ENCODE peak calls at places on chromosomes 6 and 20, in ten cellular contexts. B, X, M, N, Q, K, D, R, Y and H are unnamed samples.
A peak's percentile ranks its signal among the peaks of the same experiment; 100 is the strongest.

GRCh38 chr6:1325471-1326309 is 13.8 kb downstream of the FOXQ1 start:
- DNase-seq in B (no peak), X (no peak), M (peak; percentile 96), N (no peak), Q (no peak), K (peak; percentile 96), D (peak; percentile 99), R (peak; percentile 96), Y (no peak), H (peak; percentile 93)

GRCh38 chr6:149867876-149868640 is 3.9 kb upstream of the LRP11 start:
- DNase-seq in B (no peak), X (no peak), M (peak; percentile 81), N (no peak), Q (no peak), K (no peak), D (peak; percentile 67), R (peak; percentile 77), Y (no peak), H (peak; percentile 28)

GRCh38 chr6:51814418-51814817 is 273.0 kb downstream of the PKHD1 start:
- DNase-seq in B (no peak), X (no peak), M (peak; percentile 1), N (no peak), Q (no peak), K (no peak), D (no peak), R (peak; percentile 2), Y (no peak), H (no peak)

GRCh38 chr6:54690596-54690995 is 156.0 kb upstream of the FAM83B start:
- DNase-seq in B (no peak), X (no peak), M (no peak), N (no peak), Q (no peak), K (no peak), D (no peak), R (no peak), Y (no peak), H (no peak)

GRCh38 chr20:46253391-46253790 is 54.9 kb downstream of the CDH22 start:
- DNase-seq in B (no peak), X (no peak), M (peak; percentile 46), N (no peak), Q (peak; percentile 47), K (no peak), D (peak; percentile 58), R (no peak), Y (no peak), H (no peak)

GRCh38 chr6:11283629-11284028 is 51.2 kb upstream of the NEDD9 start:
- DNase-seq in B (no peak), X (no peak), M (no peak), N (no peak), Q (no peak), K (no peak), D (no peak), R (no peak), Y (no peak), H (no peak)

GRCh38 chr20:20731945-20732296 is 19.5 kb upstream of the RALGAPA2 start:
- DNase-seq in B (no peak), X (no peak), M (peak; percentile 80), N (no peak), Q (no peak), K (peak; percentile 49), D (no peak), R (peak; percentile 70), Y (peak; percentile 95), H (no peak)

GRCh38 chr6:48825501-48826317 is 637.3 kb downstream of the MMUT start:
- DNase-seq in B (no peak), X (no peak), M (peak; percentile 44), N (no peak), Q (no peak), K (peak; percentile 24), D (peak; percentile 78), R (no peak), Y (peak; percentile 23), H (peak; percentile 49)

GRCh38 chr6:117448732-117449131 is 23.0 kb upstream of the ROS1 start:
- DNase-seq in B (no peak), X (no peak), M (peak; percentile 94), N (no peak), Q (no peak), K (peak; percentile 97), D (peak; percentile 91), R (peak; percentile 91), Y (no peak), H (peak; percentile 94)

GRCh38 chr20:5402903-5403531 is 86.3 kb upstream of the PROKR2 start:
- DNase-seq in B (no peak), X (no peak), M (peak; percentile 44), N (no peak), Q (peak; percentile 27), K (no peak), D (peak; percentile 64), R (peak; percentile 11), Y (peak; percentile 30), H (peak; percentile 11)

GRCh38 chr6:149900620-149901443 is 2.9 kb upstream of the RAET1E start:
- DNase-seq in B (no peak), X (no peak), M (peak; percentile 96), N (no peak), Q (no peak), K (no peak), D (no peak), R (peak; percentile 85), Y (no peak), H (no peak)

GRCh38 chr6:142356271-142356938 is 54.6 kb downstream of the ADGRG6 start:
- DNase-seq in B (no peak), X (no peak), M (no peak), N (no peak), Q (no peak), K (peak; percentile 39), D (no peak), R (peak; percentile 15), Y (no peak), H (peak; percentile 50)

GRCh38 chr6:78909391-78909790 is 42.0 kb downstream of the IRAK1BP1 start:
- DNase-seq in B (no peak), X (no peak), M (peak; percentile 78), N (no peak), Q (no peak), K (peak; percentile 20), D (no peak), R (no peak), Y (no peak), H (peak; percentile 53)

GRCh38 chr6:24797596-24798216 is 1.0 kb downstream of the ARMH2 start:
- DNase-seq in B (no peak), X (no peak), M (no peak), N (no peak), Q (no peak), K (peak; percentile 13), D (no peak), R (no peak), Y (no peak), H (no peak)

GRCh38 chr20:4020256-4020655 is 4.9 kb upstream of the RNF24 start:
- DNase-seq in B (no peak), X (no peak), M (no peak), N (no peak), Q (no peak), K (no peak), D (no peak), R (no peak), Y (no peak), H (no peak)

GRCh38 chr20:34709836-34710567 is 5.9 kb downstream of the TP53INP2 start:
- DNase-seq in B (peak; percentile 66), X (peak; percentile 84), M (peak; percentile 67), N (peak; percentile 65), Q (peak; percentile 47), K (peak; percentile 66), D (peak; percentile 72), R (no peak), Y (peak; percentile 86), H (peak; percentile 51)

GRCh38 chr6:165439928-165440554 is 130.6 kb upstream of the C6orf118 start:
- DNase-seq in B (no peak), X (no peak), M (peak; percentile 76), N (peak; percentile 2), Q (peak; percentile 10), K (peak; percentile 38), D (peak; percentile 76), R (peak; percentile 8), Y (peak; percentile 75), H (peak; percentile 73)

GRCh38 chr20:62400541-62400940 is 6.5 kb downstream of the CABLES2 start:
- DNase-seq in B (no peak), X (no peak), M (no peak), N (no peak), Q (no peak), K (no peak), D (no peak), R (no peak), Y (no peak), H (no peak)

GRCh38 chr20:19937651-19938420 is 79.3 kb upstream of the NAA20 start:
- DNase-seq in B (no peak), X (no peak), M (no peak), N (no peak), Q (no peak), K (no peak), D (no peak), R (no peak), Y (no peak), H (no peak)

GRCh38 chr6:42909835-42910234 is 6.0 kb upstream of the PTCRA start:
- DNase-seq in B (no peak), X (no peak), M (no peak), N (no peak), Q (no peak), K (no peak), D (no peak), R (no peak), Y (no peak), H (no peak)

GRCh38 chr6:44077201-44077946 is 49.9 kb downstream of the MRPL14 start:
- DNase-seq in B (no peak), X (no peak), M (no peak), N (no peak), Q (no peak), K (no peak), D (no peak), R (no peak), Y (no peak), H (no peak)

GRCh38 chr6:41602864-41603608 is 35.2 kb upstream of the MDFI start:
- DNase-seq in B (peak; percentile 65), X (peak; percentile 78), M (peak; percentile 85), N (peak; percentile 77), Q (peak; percentile 84), K (peak; percentile 79), D (peak; percentile 85), R (peak; percentile 65), Y (peak; percentile 82), H (peak; percentile 82)

GRCh38 chr20:25309395-25310267 is 61.7 kb downstream of the PYGB start:
- DNase-seq in B (no peak), X (peak; percentile 72), M (peak; percentile 86), N (no peak), Q (peak; percentile 80), K (peak; percentile 79), D (peak; percentile 88), R (peak; percentile 72), Y (peak; percentile 10), H (peak; percentile 80)

GRCh38 chr6:104325341-104326172 is 534.2 kb downstream of the HACE1 start:
- DNase-seq in B (no peak), X (no peak), M (peak; percentile 35), N (no peak), Q (peak; percentile 8), K (no peak), D (peak; percentile 76), R (peak; percentile 4), Y (peak; percentile 43), H (no peak)

GRCh38 chr20:46635514-46636091 is 15.7 kb downstream of the SLC13A3 start:
- DNase-seq in B (no peak), X (no peak), M (peak; percentile 44), N (no peak), Q (no peak), K (peak; percentile 44), D (no peak), R (peak; percentile 15), Y (no peak), H (no peak)

GRCh38 chr6:98942263-98942803 is 5.4 kb downstream of the FBXL4 start:
- DNase-seq in B (no peak), X (no peak), M (no peak), N (no peak), Q (no peak), K (no peak), D (peak; percentile 23), R (no peak), Y (no peak), H (no peak)